ENCODE peak calls at places on chromosomes 7 and 10, in seven cellular contexts. N is upper lobe of left lung, H is body of pancreas, L is IMR-90, J is uterus, B is heart left ventricle, G is tibial nerve. O is an unnamed sample.

GRCh38 chr7:7416031-7416968 is 119.4 kb downstream of the COL28A1 start:
- DNase-seq in N (no peak), H (peak; percentile 32), L (peak; percentile 45), J (no peak), B (no peak), G (no peak), O (no peak)

GRCh38 chr10:11017575-11018425 is at the start of gene CELF2:
- DNase-seq in N (peak; percentile 94), H (peak; percentile 55), L (no peak), J (peak; percentile 57), B (peak; percentile 83), G (peak; percentile 37), O (peak; percentile 84)

GRCh38 chr10:43044444-43045245 is 32.2 kb upstream of the RET start:
- DNase-seq in N (no peak), H (peak; percentile 6), L (no peak), J (no peak), B (peak; percentile 56), G (peak; percentile 5), O (peak; percentile 45)

GRCh38 chr7:55420535-55420934 is 55.4 kb downstream of the LANCL2 start:
- DNase-seq in N (no peak), H (no peak), L (peak; percentile 65), J (no peak), B (no peak), G (no peak), O (no peak)

GRCh38 chr7:44977304-44977858 is 1.4 kb downstream of the MYO1G start:
- DNase-seq in N (peak; percentile 37), H (no peak), L (no peak), J (no peak), B (no peak), G (no peak), O (peak; percentile 71)

GRCh38 chr10:126259883-126260282 is 128.4 kb downstream of the ADAM12 start:
- DNase-seq in N (no peak), H (no peak), L (no peak), J (no peak), B (no peak), G (no peak), O (no peak)

GRCh38 chr10:13820119-13820518 is 233.4 kb downstream of the PRPF18 start:
- DNase-seq in N (no peak), H (no peak), L (no peak), J (no peak), B (no peak), G (no peak), O (no peak)

GRCh38 chr10:72601144-72601543 is 24.7 kb downstream of the MICU1 start:
- DNase-seq in N (no peak), H (no peak), L (no peak), J (no peak), B (no peak), G (no peak), O (no peak)

GRCh38 chr7:18345641-18346234 is 149.8 kb upstream of the HDAC9 start:
- DNase-seq in N (no peak), H (peak; percentile 38), L (peak; percentile 46), J (no peak), B (no peak), G (no peak), O (peak; percentile 58)

GRCh38 chr10:96228408-96229019 is 42.9 kb downstream of the BLNK start:
- DNase-seq in N (no peak), H (no peak), L (no peak), J (no peak), B (no peak), G (no peak), O (no peak)

GRCh38 chr10:100621360-100622205 is 85.8 kb downstream of the HIF1AN start:
- DNase-seq in N (peak; percentile 72), H (no peak), L (peak; percentile 7), J (no peak), B (no peak), G (no peak), O (no peak)

GRCh38 chr10:112184379-112184778 is 814 bp upstream of the GPAM start:
- DNase-seq in N (no peak), H (no peak), L (no peak), J (no peak), B (no peak), G (no peak), O (no peak)

GRCh38 chr7:101567231-101567630 is 61.9 kb downstream of the MYL10 start:
- DNase-seq in N (no peak), H (no peak), L (no peak), J (no peak), B (no peak), G (no peak), O (no peak)

GRCh38 chr7:55052081-55052480 is 33.3 kb downstream of the EGFR start:
- DNase-seq in N (no peak), H (no peak), L (peak; percentile 96), J (no peak), B (no peak), G (no peak), O (no peak)

GRCh38 chr7:39656415-39656814 is 33.0 kb downstream of the RALA start:
- DNase-seq in N (no peak), H (no peak), L (no peak), J (no peak), B (no peak), G (no peak), O (no peak)

GRCh38 chr10:69577268-69578232 is 4.3 kb upstream of the NEUROG3 start:
- DNase-seq in N (peak; percentile 54), H (no peak), L (no peak), J (no peak), B (no peak), G (no peak), O (no peak)

GRCh38 chr10:69576334-69577011 is 3.3 kb upstream of the NEUROG3 start:
- DNase-seq in N (peak; percentile 60), H (no peak), L (no peak), J (no peak), B (no peak), G (no peak), O (no peak)

GRCh38 chr10:69578508-69578991 is 5.3 kb upstream of the NEUROG3 start:
- DNase-seq in N (peak; percentile 64), H (no peak), L (no peak), J (no peak), B (no peak), G (no peak), O (no peak)

GRCh38 chr10:69580435-69580834 is 7.2 kb upstream of the NEUROG3 start:
- DNase-seq in N (no peak), H (no peak), L (no peak), J (no peak), B (no peak), G (no peak), O (no peak)

GRCh38 chr10:69579661-69580060 is 6.4 kb upstream of the NEUROG3 start:
- DNase-seq in N (no peak), H (no peak), L (no peak), J (no peak), B (no peak), G (no peak), O (no peak)
- H3K27me3 ChIP-seq in N (no peaks in the 10 kb centered on the region), H (no peaks in the 10 kb centered on the region), L (peaks cover 57% of the 10 kb centered on the region), J (no peaks in the 10 kb centered on the region), B (peaks cover 14% of the 10 kb centered on the region), G (peaks cover 64% of the 10 kb centered on the region), O (no peaks in the 10 kb centered on the region)

DNA sequence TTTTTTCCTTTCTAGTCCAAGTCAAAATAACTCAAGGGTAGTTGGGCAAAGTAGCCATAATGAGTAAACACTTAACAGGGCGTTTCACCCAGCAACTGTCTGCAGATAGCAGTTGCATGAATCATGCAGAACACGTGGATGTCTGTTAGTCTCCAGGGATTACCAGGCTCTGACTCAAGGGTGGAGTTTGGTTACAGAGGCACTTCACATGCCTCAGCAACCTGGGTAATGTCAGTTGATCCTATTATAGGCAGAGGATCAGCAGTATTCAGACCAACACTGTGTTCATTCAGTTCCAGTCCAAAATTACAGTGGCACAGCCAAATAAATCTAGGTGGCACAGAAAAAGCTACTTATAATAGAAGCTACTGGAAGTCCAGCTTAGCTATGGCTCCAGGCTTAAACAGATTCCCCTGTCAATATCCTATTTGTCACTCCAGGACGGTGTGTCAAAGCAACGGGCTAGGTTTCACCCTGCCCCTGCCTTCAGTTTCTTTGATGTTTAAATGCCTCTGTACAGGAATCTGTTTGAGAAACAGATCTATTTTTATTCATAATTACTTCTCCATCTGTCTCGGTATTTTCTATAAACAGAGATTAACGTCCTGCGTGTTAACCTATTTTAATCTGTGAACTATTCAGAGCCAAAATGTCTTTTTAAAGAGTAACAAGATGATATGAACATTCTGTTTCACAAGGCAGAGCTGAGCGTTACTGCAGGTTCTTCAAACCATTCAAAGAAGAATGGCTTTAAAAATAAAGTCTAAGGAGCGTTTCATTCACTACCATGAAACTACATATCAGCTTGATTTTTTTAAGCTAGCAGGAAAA is 162.6 kb upstream of the AKR1E2 start:
- DNase-seq in N (no peak), H (peak; percentile 32), L (peak; percentile 99), J (peak; percentile 71), B (no peak), G (peak; percentile 46), O (no peak)
- TF ChIP-seq POLR2A in N (no peak), H (no peak), L (peak; percentile 86), J (peak; percentile 31), B (no peak), G (no peak), O (no peak)

GRCh38 chr7:295155-296154 is 5.5 kb downstream of the FOXL3 start:
- DNase-seq in N (no peak), H (no peak), L (no peak), J (no peak), B (no peak), G (no peak), O (no peak)

GRCh38 chr7:296546-296945 is 6.6 kb downstream of the FOXL3 start:
- DNase-seq in N (no peak), H (no peak), L (no peak), J (no peak), B (no peak), G (no peak), O (no peak)

GRCh38 chr7:292826-293225 is 2.9 kb downstream of the FOXL3 start:
- DNase-seq in N (no peak), H (no peak), L (no peak), J (no peak), B (no peak), G (no peak), O (no peak)

GRCh38 chr7:293681-294439 is 3.9 kb downstream of the FOXL3 start:
- DNase-seq in N (no peak), H (no peak), L (no peak), J (no peak), B (no peak), G (no peak), O (peak; percentile 49)

DNA sequence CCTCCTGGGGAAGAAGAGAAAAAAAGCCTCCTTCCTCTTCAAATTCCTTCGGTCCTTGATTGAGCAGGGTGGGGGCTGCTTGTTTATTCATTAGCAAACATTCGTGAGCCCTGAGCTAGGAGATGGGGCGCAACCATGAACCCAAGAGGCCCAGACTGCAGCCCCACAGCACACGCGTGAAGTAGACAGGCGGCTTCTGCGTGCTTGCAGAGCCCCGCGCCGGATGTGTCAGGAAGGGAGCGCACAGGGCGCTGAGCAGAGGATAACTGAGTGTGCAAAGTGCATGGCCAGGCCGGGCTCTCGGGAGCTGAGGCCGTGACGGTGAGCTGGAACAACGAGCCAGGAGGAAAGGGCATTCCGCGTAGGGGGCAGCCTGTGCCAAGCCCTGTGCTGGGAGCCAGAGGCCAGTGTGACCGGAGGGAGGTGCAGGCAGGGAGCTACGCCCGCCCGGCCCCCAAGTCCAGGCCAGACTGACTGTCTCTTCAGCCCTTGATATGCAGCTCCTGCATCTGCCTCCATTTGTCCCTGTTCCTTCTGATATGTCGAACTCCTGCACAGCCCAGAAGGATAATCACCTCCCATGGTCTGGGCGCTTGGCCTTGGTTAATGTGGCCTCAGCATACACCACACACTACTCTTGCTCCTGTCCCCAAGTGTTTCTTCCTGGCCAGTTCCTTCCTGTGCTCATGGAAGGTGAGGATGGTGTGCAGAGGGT is 4.6 kb downstream of the FOXL3 start:
- DNase-seq in N (no peak), H (no peak), L (no peak), J (no peak), B (no peak), G (no peak), O (peak; percentile 69)
- H3K27me3 ChIP-seq in N (peaks cover 10% of the 10 kb centered on the region), H (no peaks in the 10 kb centered on the region), L (peaks cover 72% of the 10 kb centered on the region), J (peaks cover 28% of the 10 kb centered on the region), B (peaks cover 45% of the 10 kb centered on the region), G (peaks cover 59% of the 10 kb centered on the region), O (no peaks in the 10 kb centered on the region)

GRCh38 chr7:92448185-92448747 is 984 bp downstream of the GATAD1 start:
- DNase-seq in N (no peak), H (peak; percentile 68), L (peak; percentile 46), J (peak; percentile 30), B (no peak), G (peak; percentile 26), O (peak; percentile 84)
- TF ChIP-seq POLR2A in N (no peak), H (peak; percentile 49), L (no peak), J (no peak), B (no peak), G (no peak), O (no peak)

O was measured in Peyer's patch.